ENCODE peak calls at places on chromosomes 5 and 9, in four cellular contexts. One of them, this sample, is unnamed.

GRCh38 chr9:113485761-113486115 is 22.2 kb downstream of the RGS3 start:
- DNase-seq in thoracic aorta: no peak
- DNase-seq in cardiac fibroblast: no peak
- DNase-seq in H7: no peak
- DNase-seq in this sample: no peak

GRCh38 chr5:110727025-110727314 is 499 bp upstream of the TMEM232 start:
- DNase-seq in H7: no peak
- DNase-seq in thoracic aorta: no peak
- DNase-seq in cardiac fibroblast: no peak
- DNase-seq in this sample: no peak

GRCh38 chr5:133589286-133589685 is 23.1 kb downstream of the FSTL4 start:
- DNase-seq in thoracic aorta: no peak
- DNase-seq in H7: peak; percentile 51
- DNase-seq in cardiac fibroblast: no peak
- DNase-seq in this sample: no peak

GRCh38 chr5:169801781-169802180 is 164.7 kb downstream of the DOCK2 start:
- DNase-seq in cardiac fibroblast: peak; percentile 40
- DNase-seq in H7: no peak
- DNase-seq in thoracic aorta: no peak
- DNase-seq in this sample: no peak

GRCh38 chr5:76145945-76146344 is 62.8 kb downstream of the SV2C start:
- DNase-seq in H7: peak; percentile 11
- DNase-seq in thoracic aorta: no peak
- DNase-seq in cardiac fibroblast: no peak
- DNase-seq in this sample: no peak

GRCh38 chr5:24633705-24634325 is 11.0 kb downstream of the CDH10 start:
- DNase-seq in thoracic aorta: no peak
- DNase-seq in cardiac fibroblast: peak; percentile 55
- DNase-seq in H7: no peak
- DNase-seq in this sample: no peak

GRCh38 chr9:94952553-94953373 is 226.3 kb downstream of the AOPEP start:
- DNase-seq in thoracic aorta: no peak
- DNase-seq in H7: no peak
- DNase-seq in cardiac fibroblast: peak; percentile 35
- DNase-seq in this sample: peak; percentile 58

GRCh38 chr9:115997923-115998322 is 155.7 kb upstream of the PAPPA start:
- DNase-seq in cardiac fibroblast: peak; percentile 92
- DNase-seq in H7: no peak
- DNase-seq in thoracic aorta: no peak
- DNase-seq in this sample: no peak

GRCh38 chr9:136401173-136401922 is 1.4 kb upstream of the SNAPC4 start:
- DNase-seq in H7: no peak
- DNase-seq in thoracic aorta: no peak
- DNase-seq in cardiac fibroblast: no peak
- DNase-seq in this sample: no peak

GRCh38 chr9:119375892-119376291 is 6.7 kb upstream of the BRINP1 start:
- DNase-seq in cardiac fibroblast: peak; percentile 17
- DNase-seq in H7: peak; percentile 37
- DNase-seq in thoracic aorta: no peak
- DNase-seq in this sample: no peak

GRCh38 chr9:69621735-69622460 is 50.3 kb downstream of the APBA1 start:
- DNase-seq in thoracic aorta: no peak
- DNase-seq in cardiac fibroblast: no peak
- DNase-seq in H7: no peak
- DNase-seq in this sample: no peak
- H3K4me3 ChIP-seq in thoracic aorta: no peak overlapping the region
- H3K4me3 ChIP-seq in cardiac fibroblast: no peak overlapping the region
- H3K4me3 ChIP-seq in H7: no peak overlapping the region
- H3K4me3 ChIP-seq in this sample: no peak overlapping the region

GRCh38 chr9:104232781-104233341 is 138.8 kb downstream of the SMC2 start:
- DNase-seq in cardiac fibroblast: peak; percentile 96
- DNase-seq in thoracic aorta: no peak
- DNase-seq in H7: no peak
- DNase-seq in this sample: no peak
- H3K4me3 ChIP-seq in cardiac fibroblast: no peak overlapping the region
- H3K4me3 ChIP-seq in thoracic aorta: no peak overlapping the region
- H3K4me3 ChIP-seq in H7: no peak overlapping the region
- H3K4me3 ChIP-seq in this sample: no peak overlapping the region

GRCh38 chr5:98775962-98776687 is 2.7 kb downstream of the RGMB start:
- DNase-seq in H7: no peak
- DNase-seq in cardiac fibroblast: peak; percentile 91
- DNase-seq in thoracic aorta: no peak
- DNase-seq in this sample: no peak

GRCh38 chr5:98773464-98774191 is at the start of gene RGMB:
- DNase-seq in cardiac fibroblast: peak; percentile 99
- DNase-seq in thoracic aorta: peak; percentile 89
- DNase-seq in H7: peak; percentile 97
- DNase-seq in this sample: peak; percentile 99

GRCh38 chr5:98774192-98775046 is 956 bp downstream of the RGMB start:
- DNase-seq in cardiac fibroblast: peak; percentile 70
- DNase-seq in H7: peak; percentile 72
- DNase-seq in thoracic aorta: no peak
- DNase-seq in this sample: peak; percentile 57

GRCh38 chr5:98777295-98777694 is 3.8 kb downstream of the RGMB start:
- DNase-seq in H7: no peak
- DNase-seq in thoracic aorta: no peak
- DNase-seq in cardiac fibroblast: no peak
- DNase-seq in this sample: no peak

GRCh38 chr5:98775246-98775961 is 1.9 kb downstream of the RGMB start:
- DNase-seq in H7: no peak
- DNase-seq in thoracic aorta: no peak
- DNase-seq in cardiac fibroblast: no peak
- DNase-seq in this sample: no peak
- H3K4me3 ChIP-seq in H7: peak overlapping the region; percentile 78
- H3K4me3 ChIP-seq in thoracic aorta: peak overlapping the region; percentile 91
- H3K4me3 ChIP-seq in cardiac fibroblast: peak overlapping the region; percentile 72
- H3K4me3 ChIP-seq in this sample: peak overlapping the region; percentile 71

GRCh38 chr5:151251621-151252020 is 1.4 kb upstream of the GM2A start:
- DNase-seq in thoracic aorta: no peak
- DNase-seq in cardiac fibroblast: no peak
- DNase-seq in H7: no peak
- DNase-seq in this sample: no peak

GRCh38 chr5:151249280-151249679 is 3.7 kb upstream of the GM2A start:
- DNase-seq in H7: no peak
- DNase-seq in cardiac fibroblast: no peak
- DNase-seq in thoracic aorta: no peak
- DNase-seq in this sample: no peak

GRCh38 chr5:151248651-151249050 is 4.3 kb upstream of the GM2A start:
- DNase-seq in thoracic aorta: no peak
- DNase-seq in cardiac fibroblast: no peak
- DNase-seq in H7: no peak
- DNase-seq in this sample: no peak

GRCh38 chr5:151251001-151251551 is 1.9 kb upstream of the GM2A start:
- DNase-seq in cardiac fibroblast: no peak
- DNase-seq in H7: no peak
- DNase-seq in thoracic aorta: no peak
- DNase-seq in this sample: no peak

GRCh38 chr5:151250346-151251000 is 2.5 kb upstream of the GM2A start:
- DNase-seq in thoracic aorta: no peak
- DNase-seq in H7: no peak
- DNase-seq in cardiac fibroblast: no peak
- DNase-seq in this sample: no peak
- H3K4me3 ChIP-seq in thoracic aorta: no peak overlapping the region
- H3K4me3 ChIP-seq in H7: no peak overlapping the region
- H3K4me3 ChIP-seq in cardiac fibroblast: no peak overlapping the region
- H3K4me3 ChIP-seq in this sample: no peak overlapping the region